ENCODE peak calls at places on chromosomes 16 and 17, in nine cellular contexts. Y is HepG2; U is pancreas; M is lower lobe of right lung; Q is breast epithelium; S is keratinocyte; P is CD4-positive, alpha-beta T cell; X is heart right ventricle; I is hepatocyte. H is an unnamed sample.

GRCh38 chr17:82737981-82738877 is 2.8 kb downstream of the FN3K start:
- DNase-seq in X (peak), S (no peak), U (peak), I (peak), P (no peak), Q (no peak), M (peak), Y (peak), H (peak)

GRCh38 chr17:12613566-12613965 is 52.1 kb upstream of the MYOCD start:
- DNase-seq in U (no peak), Y (no peak), Q (no peak), M (no peak), X (no peak), I (no peak), P (no peak), S (no peak), H (no peak)

GRCh38 chr16:81424761-81425160 is 19.8 kb upstream of the CMIP start:
- DNase-seq in X (no peak), Y (no peak), I (no peak), U (no peak), S (no peak), P (no peak), M (no peak), Q (no peak), H (no peak)

GRCh38 chr17:79041041-79041570 is 17.1 kb downstream of the C1QTNF1 start:
- DNase-seq in S (no peak), I (no peak), U (no peak), Q (no peak), M (no peak), P (no peak), X (no peak), Y (no peak), H (peak)

GRCh38 chr16:23949630-23950290 is 114.0 kb downstream of the PRKCB start:
- DNase-seq in X (peak), U (no peak), I (no peak), M (peak), P (peak), S (no peak), Y (no peak), Q (no peak), H (peak)

GRCh38 chr17:55413825-55414489 is 7.7 kb downstream of the MMD start:
- DNase-seq in I (no peak), P (no peak), X (no peak), M (no peak), S (no peak), Y (no peak), U (no peak), Q (no peak), H (no peak)

GRCh38 chr16:18816286-18816685 is 14.9 kb upstream of the ARL6IP1 start:
- DNase-seq in S (no peak), M (no peak), U (no peak), Y (no peak), X (no peak), I (no peak), Q (no peak), P (no peak), H (no peak)

GRCh38 chr16:84581161-84581560 is 36.7 kb downstream of the COTL1 start:
- DNase-seq in X (no peak), I (no peak), M (no peak), U (no peak), P (no peak), Y (no peak), S (no peak), Q (no peak), H (no peak)

GRCh38 chr17:28549274-28550132 is 2.9 kb downstream of the UNC119 start:
- DNase-seq in M (no peak), Y (no peak), P (peak), S (no peak), Q (no peak), I (no peak), X (no peak), U (no peak), H (no peak)

GRCh38 chr17:43613911-43614310 is 47.8 kb downstream of the MEOX1 start:
- DNase-seq in Q (no peak), S (no peak), U (no peak), M (no peak), I (no peak), X (no peak), P (no peak), Y (no peak), H (no peak)

GRCh38 chr17:16464641-16465312 is 27.2 kb downstream of the LRRC75A start:
- DNase-seq in Y (no peak), I (no peak), X (no peak), S (no peak), M (no peak), P (no peak), U (no peak), Q (no peak), H (no peak)

GRCh38 chr17:70713694-70714093 is 544.4 kb downstream of the KCNJ2 start:
- DNase-seq in Y (no peak), P (no peak), M (no peak), X (no peak), Q (no peak), U (no peak), S (no peak), I (no peak), H (no peak)

GRCh38 chr16:84144859-84145639 is at the start of the genes DNAAF1 and HSDL1:
- DNase-seq in M (peak), Y (peak), S (peak), I (peak), U (peak), Q (peak), X (peak), P (peak), H (peak)

GRCh38 chr16:87057951-87058560 is 259.1 kb downstream of the C16orf95 start:
- DNase-seq in U (no peak), S (no peak), I (no peak), X (no peak), Y (no peak), Q (no peak), M (no peak), P (no peak), H (no peak)

GRCh38 chr16:68901910-68902309 is 58.6 kb downstream of the TANGO6 start:
- DNase-seq in U (no peak), I (no peak), S (no peak), P (no peak), Y (no peak), Q (no peak), X (no peak), M (no peak), H (no peak)

GRCh38 chr17:37836593-37836992 is 87.6 kb upstream of the TBC1D3K start:
- DNase-seq in M (no peak), X (no peak), I (no peak), Y (no peak), S (no peak), Q (no peak), U (no peak), P (no peak), H (no peak)
- TF ChIP-seq CTCF in M (no peak), X (no peak), I (no peak), Y (no peak), S (no peak), Q (no peak), U (no peak), P (no peak), H (no peak)

GRCh38 chr17:58998871-58999270 is 107.8 kb downstream of the TRIM37 start:
- DNase-seq in X (no peak), I (no peak), Q (no peak), M (no peak), Y (no peak), U (no peak), P (no peak), S (no peak), H (no peak)

GRCh38 chr17:58993322-58993721 is 113.4 kb downstream of the TRIM37 start:
- DNase-seq in M (no peak), X (no peak), Y (no peak), S (no peak), P (no peak), U (no peak), Q (no peak), I (peak), H (no peak)

GRCh38 chr17:58997756-58998553 is 108.7 kb downstream of the TRIM37 start:
- DNase-seq in Y (no peak), S (no peak), Q (no peak), I (no peak), X (no peak), M (no peak), U (no peak), P (no peak), H (no peak)

GRCh38 chr17:58996968-58997367 is 109.7 kb downstream of the TRIM37 start:
- DNase-seq in Q (no peak), X (no peak), M (no peak), Y (no peak), I (no peak), P (no peak), S (no peak), U (no peak), H (no peak)

DNA sequence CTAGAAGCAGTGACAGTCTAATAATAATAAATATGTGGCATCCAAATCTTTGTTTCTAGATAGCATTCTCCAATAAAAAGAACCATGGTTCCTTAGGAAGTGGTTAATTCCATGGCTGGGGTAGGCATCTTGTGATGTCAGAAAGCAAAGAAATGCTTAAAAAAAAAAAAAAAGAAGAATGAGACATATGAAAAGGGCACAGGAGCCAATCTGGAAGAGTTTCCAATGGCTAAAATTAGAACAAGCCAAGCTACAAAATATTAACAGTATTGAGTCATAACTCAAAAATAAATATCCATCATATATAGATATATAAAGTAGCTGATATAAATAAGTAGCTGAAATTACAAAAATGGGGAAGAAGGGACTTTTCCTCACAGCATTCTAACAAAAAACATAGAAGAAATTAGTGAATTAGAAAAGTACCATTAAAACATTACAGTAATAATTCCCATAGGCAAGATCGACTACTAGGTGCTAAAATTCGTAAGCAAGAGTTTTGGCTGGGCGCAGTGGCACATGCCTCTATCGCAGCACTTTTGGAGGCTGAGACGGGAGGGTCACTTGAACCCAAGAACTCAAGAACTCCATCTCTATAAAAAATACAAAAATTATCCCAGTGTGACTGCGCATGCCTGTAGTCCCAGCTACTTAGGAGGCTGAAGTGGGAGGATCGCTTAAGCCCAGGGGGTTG is 111.3 kb downstream of the TRIM37 start:
- DNase-seq in S (no peak), Q (no peak), I (no peak), U (no peak), M (no peak), X (no peak), P (no peak), Y (no peak), H (no peak)
- H3K27ac ChIP-seq in S (no peak), Q (no peak), I (no peak), U (no peak), M (no peak), X (peak), P (no peak), Y (no peak), H (no peak)

GRCh38 chr16:25107466-25107792 is 4.1 kb upstream of the LCMT1 start:
- DNase-seq in P (no peak), Q (no peak), U (peak), X (no peak), I (no peak), M (no peak), Y (no peak), S (no peak), H (no peak)

GRCh38 chr16:25106567-25107465 is 4.7 kb upstream of the LCMT1 start:
- DNase-seq in P (peak), I (peak), M (peak), Y (peak), S (no peak), X (peak), U (peak), Q (peak), H (peak)

GRCh38 chr16:25109643-25110042 is 1.9 kb upstream of the LCMT1 start:
- DNase-seq in S (peak), Y (peak), I (peak), X (no peak), U (peak), P (no peak), M (no peak), Q (no peak), H (no peak)

GRCh38 chr16:25110392-25110947 is 1.1 kb upstream of the LCMT1 start:
- DNase-seq in Y (no peak), M (no peak), S (no peak), U (no peak), I (no peak), X (no peak), Q (no peak), P (no peak), H (no peak)

DNA sequence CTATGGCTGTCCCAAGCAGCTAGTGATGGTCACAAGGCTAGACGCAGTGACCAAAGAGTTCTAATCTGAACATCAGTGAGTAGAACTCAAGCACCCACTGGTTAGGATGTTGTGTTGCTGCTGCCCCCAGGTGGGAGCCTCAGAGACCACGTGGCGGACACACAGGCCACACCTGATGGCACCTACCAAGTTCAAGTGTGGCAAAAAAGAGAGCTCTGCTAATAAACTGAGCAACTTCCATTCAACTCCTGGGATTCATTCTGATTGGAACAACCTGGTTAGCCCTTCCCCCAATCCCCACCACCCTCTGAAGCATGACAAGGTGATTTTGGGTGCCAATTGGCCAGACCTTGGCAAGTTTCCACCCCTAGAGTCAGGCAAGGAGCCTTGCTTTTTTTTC is 3.5 kb upstream of the LCMT1 start:
- DNase-seq in S (no peak), X (no peak), I (no peak), U (peak), Y (peak), Q (no peak), P (peak), M (no peak), H (no peak)
- TF ChIP-seq CTCF in S (no peak), X (no peak), I (no peak), U (no peak), Y (peak), Q (no peak), P (peak), M (no peak), H (no peak)

GRCh38 chr16:16030449-16030848 is 81.0 kb downstream of the ABCC1 start:
- DNase-seq in I (no peak), X (no peak), Q (no peak), U (no peak), S (no peak), M (peak), Y (no peak), P (no peak), H (no peak)
- H3K27ac ChIP-seq in I (no peak), X (peak), Q (peak), U (no peak), S (no peak), M (peak), Y (no peak), P (no peak), H (peak)

GRCh38 chr17:2872282-2872681 is 76.0 kb downstream of the RAP1GAP2 start:
- DNase-seq in I (no peak), U (no peak), S (no peak), M (no peak), P (no peak), X (no peak), Y (no peak), Q (no peak), H (no peak)

GRCh38 chr17:2869604-2870003 is 73.4 kb downstream of the RAP1GAP2 start:
- DNase-seq in Q (no peak), M (no peak), U (peak), I (no peak), X (no peak), P (no peak), S (no peak), Y (no peak), H (no peak)

GRCh38 chr17:2874211-2874686 is 78.0 kb downstream of the RAP1GAP2 start:
- DNase-seq in U (peak), Q (no peak), X (no peak), M (no peak), Y (peak), P (no peak), I (peak), S (no peak), H (no peak)

GRCh38 chr17:2871205-2871604 is 75.0 kb downstream of the RAP1GAP2 start:
- DNase-seq in Q (no peak), X (no peak), Y (no peak), U (no peak), M (no peak), P (no peak), I (no peak), S (no peak), H (no peak)

GRCh38 chr17:2871720-2872119 is 75.5 kb downstream of the RAP1GAP2 start:
- DNase-seq in Q (no peak), Y (no peak), X (no peak), P (no peak), I (no peak), S (no peak), M (no peak), U (no peak), H (no peak)
- TF ChIP-seq CTCF in Q (no peak), Y (no peak), X (no peak), P (no peak), I (no peak), S (no peak), M (no peak), U (no peak), H (no peak)

DNA sequence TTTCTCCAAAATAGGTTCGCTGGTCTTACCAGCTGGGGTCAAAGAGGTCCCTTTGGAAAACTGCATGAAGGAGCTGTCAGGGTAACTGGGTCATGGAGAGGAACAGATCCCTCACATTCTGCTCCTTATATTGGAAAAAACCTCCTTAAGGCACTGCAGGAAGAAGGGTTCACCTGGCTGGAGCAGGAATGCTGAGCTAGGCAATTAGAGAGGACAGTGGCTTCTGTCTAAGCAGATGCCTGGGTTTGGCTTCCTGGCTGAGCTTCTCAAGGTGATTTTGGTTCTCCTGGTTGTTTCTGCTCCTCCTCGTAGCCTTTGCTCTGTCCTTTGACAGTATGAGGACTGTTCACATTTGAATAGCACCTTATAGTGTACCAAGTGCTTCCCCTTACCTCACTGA is 19.6 kb downstream of the ITGB3 start:
- DNase-seq in P (no peak), M (no peak), Y (no peak), U (no peak), I (no peak), Q (no peak), S (no peak), X (no peak), H (no peak)
- H3K27ac ChIP-seq in P (no peak), M (no peak), Y (no peak), U (no peak), I (no peak), Q (no peak), S (no peak), X (no peak), H (no peak)